ENCODE peak calls at places on chromosomes 6 and 20, in seven cellular contexts. One of them, this sample, is unnamed.

GRCh38 chr6:45462190-45463134 is 84.7 kb upstream of the SUPT3H start:
- ATAC-seq in GM12878: no peak
- ATAC-seq in T-helper 17 cell: no peak
- ATAC-seq in T-cell: no peak
- ATAC-seq in upper lobe of left lung: no peak
- ATAC-seq in left lung: no peak
- ATAC-seq in effector memory CD8-positive, alpha-beta T cell: no peak
- ATAC-seq in this sample: no peak

GRCh38 chr6:116447496-116448011 is 13.6 kb upstream of the CALHM6 start:
- ATAC-seq in T-cell: no peak
- ATAC-seq in effector memory CD8-positive, alpha-beta T cell: no peak
- ATAC-seq in upper lobe of left lung: peak
- ATAC-seq in T-helper 17 cell: no peak
- ATAC-seq in left lung: peak
- ATAC-seq in GM12878: peak
- ATAC-seq in this sample: no peak

GRCh38 chr20:61263084-61263695 is 11.1 kb downstream of the CDH4 start:
- ATAC-seq in effector memory CD8-positive, alpha-beta T cell: no peak
- ATAC-seq in left lung: peak
- ATAC-seq in upper lobe of left lung: no peak
- ATAC-seq in GM12878: no peak
- ATAC-seq in T-helper 17 cell: no peak
- ATAC-seq in T-cell: no peak
- ATAC-seq in this sample: no peak

GRCh38 chr6:95292011-95292410 is 285.3 kb upstream of the MANEA start:
- ATAC-seq in left lung: no peak
- ATAC-seq in T-helper 17 cell: no peak
- ATAC-seq in T-cell: no peak
- ATAC-seq in GM12878: no peak
- ATAC-seq in effector memory CD8-positive, alpha-beta T cell: no peak
- ATAC-seq in upper lobe of left lung: no peak
- ATAC-seq in this sample: no peak

GRCh38 chr20:38970302-38970701 is 8.2 kb downstream of the DHX35 start:
- ATAC-seq in GM12878: no peak
- ATAC-seq in effector memory CD8-positive, alpha-beta T cell: no peak
- ATAC-seq in left lung: no peak
- ATAC-seq in upper lobe of left lung: no peak
- ATAC-seq in T-helper 17 cell: no peak
- ATAC-seq in T-cell: no peak
- ATAC-seq in this sample: no peak

GRCh38 chr6:165042912-165043311 is 266.5 kb downstream of the C6orf118 start:
- ATAC-seq in T-cell: no peak
- ATAC-seq in effector memory CD8-positive, alpha-beta T cell: no peak
- ATAC-seq in T-helper 17 cell: no peak
- ATAC-seq in upper lobe of left lung: no peak
- ATAC-seq in GM12878: no peak
- ATAC-seq in left lung: no peak
- ATAC-seq in this sample: no peak

GRCh38 chr20:49630396-49630951 is 62.5 kb upstream of the PTGIS start:
- ATAC-seq in T-helper 17 cell: no peak
- ATAC-seq in T-cell: no peak
- ATAC-seq in GM12878: peak
- ATAC-seq in upper lobe of left lung: peak
- ATAC-seq in effector memory CD8-positive, alpha-beta T cell: no peak
- ATAC-seq in left lung: peak
- ATAC-seq in this sample: peak

GRCh38 chr6:2799936-2800527 is 34.8 kb downstream of the WRNIP1 start:
- ATAC-seq in left lung: no peak
- ATAC-seq in GM12878: no peak
- ATAC-seq in T-helper 17 cell: no peak
- ATAC-seq in effector memory CD8-positive, alpha-beta T cell: peak
- ATAC-seq in T-cell: no peak
- ATAC-seq in upper lobe of left lung: no peak
- ATAC-seq in this sample: no peak

GRCh38 chr6:21596379-21597242 is 3.1 kb downstream of the SOX4 start:
- ATAC-seq in T-helper 17 cell: no peak
- ATAC-seq in T-cell: no peak
- ATAC-seq in upper lobe of left lung: peak
- ATAC-seq in effector memory CD8-positive, alpha-beta T cell: peak
- ATAC-seq in GM12878: peak
- ATAC-seq in left lung: peak
- ATAC-seq in this sample: no peak

GRCh38 chr6:6564154-6564553 is 24.4 kb upstream of the LY86 start:
- ATAC-seq in T-cell: no peak
- ATAC-seq in upper lobe of left lung: no peak
- ATAC-seq in GM12878: no peak
- ATAC-seq in left lung: no peak
- ATAC-seq in T-helper 17 cell: no peak
- ATAC-seq in effector memory CD8-positive, alpha-beta T cell: no peak
- ATAC-seq in this sample: no peak

GRCh38 chr20:62887147-62887859 is 25.7 kb upstream of the TCFL5 start:
- ATAC-seq in left lung: peak
- ATAC-seq in T-helper 17 cell: peak
- ATAC-seq in T-cell: peak
- ATAC-seq in effector memory CD8-positive, alpha-beta T cell: peak
- ATAC-seq in upper lobe of left lung: peak
- ATAC-seq in GM12878: no peak
- ATAC-seq in this sample: no peak

GRCh38 chr6:53325785-53326184 is 23.0 kb downstream of the ELOVL5 start:
- ATAC-seq in upper lobe of left lung: peak
- ATAC-seq in T-cell: peak
- ATAC-seq in GM12878: peak
- ATAC-seq in T-helper 17 cell: peak
- ATAC-seq in effector memory CD8-positive, alpha-beta T cell: no peak
- ATAC-seq in left lung: no peak
- ATAC-seq in this sample: no peak

This sample was measured in stimulated activated memory B cell treated with anti-CD40 and anti-IgM and Interleukin-4, amounts not matched to agents 10 μg/mL and 1 μg/mL and 100 μg/mL, for 72 hours.